ENCODE peak calls at places on chromosomes 7 and 10, in eight cellular contexts. U is heart left ventricle, K is PC-9, F is fibroblast of the aortic adventitia, A is fibroblast of lung, W is IMR-90, B is cardiac muscle cell, O is AG04450. Q is an unnamed sample.

GRCh38 chr7:112204776-112205347 is 1.3 kb downstream of the DOCK4 start:
- DNase-seq in U (peak), K (no peak), F (peak), A (peak), W (no peak), B (peak), O (no peak), Q (no peak)

GRCh38 chr7:2109936-2110585 is 122.7 kb downstream of the MAD1L1 start:
- DNase-seq in U (no peak), K (peak), F (peak), A (peak), W (peak), B (peak), O (peak), Q (no peak)

GRCh38 chr10:69503896-69504265 is 52.6 kb downstream of the TSPAN15 start:
- DNase-seq in U (no peak), K (no peak), F (no peak), A (no peak), W (no peak), B (no peak), O (no peak), Q (no peak)

GRCh38 chr10:76299501-76299900 is 868.1 kb downstream of the LRMDA start:
- DNase-seq in U (no peak), K (no peak), F (no peak), A (no peak), W (no peak), B (no peak), O (no peak), Q (no peak)

GRCh38 chr10:32962541-32962940 is 4.5 kb upstream of the ITGB1 start:
- DNase-seq in U (no peak), K (no peak), F (no peak), A (no peak), W (no peak), B (no peak), O (no peak), Q (no peak)

GRCh38 chr7:81267508-81267907 is 348.7 kb upstream of the SEMA3C start:
- DNase-seq in U (no peak), K (peak), F (peak), A (no peak), W (peak), B (peak), O (peak), Q (no peak)

GRCh38 chr7:47786557-47787248 is 161.6 kb downstream of the PKD1L1 start:
- DNase-seq in U (peak), K (peak), F (peak), A (peak), W (peak), B (peak), O (peak), Q (peak)

GRCh38 chr7:139562491-139562890 is 39.0 kb downstream of the CLEC2L start:
- DNase-seq in U (no peak), K (no peak), F (no peak), A (no peak), W (no peak), B (no peak), O (no peak), Q (no peak)

GRCh38 chr10:89391882-89392756 is at the start of gene IFIT1:
- DNase-seq in U (peak), K (peak), F (peak), A (peak), W (peak), B (peak), O (peak), Q (peak)

GRCh38 chr7:139828880-139829653 is at the start of gene TBXAS1:
- DNase-seq in U (no peak), K (no peak), F (no peak), A (no peak), W (peak), B (no peak), O (no peak), Q (peak)

GRCh38 chr10:5951167-5951711 is 26.1 kb downstream of the IL15RA start:
- DNase-seq in U (no peak), K (no peak), F (peak), A (peak), W (no peak), B (peak), O (no peak), Q (no peak)

GRCh38 chr10:114868801-114869200 is 47.2 kb downstream of the FHIP2A start:
- DNase-seq in U (no peak), K (peak), F (peak), A (peak), W (peak), B (peak), O (no peak), Q (no peak)

GRCh38 chr10:46022978-46023702 is 7.3 kb downstream of the NCOA4 start:
- DNase-seq in U (peak), K (peak), F (peak), A (peak), W (peak), B (peak), O (peak), Q (peak)

GRCh38 chr10:68153473-68154210 is 44.4 kb downstream of the MYPN start:
- DNase-seq in U (peak), K (peak), F (peak), A (peak), W (peak), B (peak), O (peak), Q (peak)

GRCh38 chr10:69057261-69057950 is 30.5 kb upstream of the SRGN start:
- DNase-seq in U (peak), K (no peak), F (no peak), A (no peak), W (no peak), B (no peak), O (no peak), Q (no peak)

GRCh38 chr7:78134256-78134655 is 335.7 kb downstream of the PHTF2 start:
- DNase-seq in U (no peak), K (no peak), F (peak), A (peak), W (peak), B (peak), O (peak), Q (no peak)

GRCh38 chr7:124101173-124101768 is 68.4 kb upstream of the TMEM229A start:
- DNase-seq in U (no peak), K (no peak), F (peak), A (peak), W (peak), B (peak), O (no peak), Q (no peak)

GRCh38 chr10:21517134-21517982 is 8.1 kb downstream of the SKIDA1 start:
- DNase-seq in U (peak), K (peak), F (peak), A (peak), W (peak), B (peak), O (no peak), Q (no peak)

GRCh38 chr7:30929686-30930085 is 18.0 kb downstream of the AQP1 start:
- DNase-seq in U (no peak), K (no peak), F (no peak), A (no peak), W (no peak), B (no peak), O (no peak), Q (no peak)

GRCh38 chr10:61023053-61023452 is 79.1 kb upstream of the RHOBTB1 start:
- DNase-seq in U (no peak), K (no peak), F (no peak), A (no peak), W (no peak), B (no peak), O (no peak), Q (no peak)

GRCh38 chr10:12088919-12089318 is 20.2 kb downstream of the DHTKD1 start:
- DNase-seq in U (no peak), K (no peak), F (no peak), A (no peak), W (no peak), B (no peak), O (no peak), Q (no peak)

GRCh38 chr7:1246871-1247526 is 14.3 kb downstream of the UNCX start:
- DNase-seq in U (no peak), K (no peak), F (no peak), A (no peak), W (no peak), B (no peak), O (no peak), Q (no peak)

GRCh38 chr7:22346383-22347107 is 10.4 kb downstream of the RAPGEF5 start:
- DNase-seq in U (no peak), K (peak), F (no peak), A (no peak), W (no peak), B (no peak), O (no peak), Q (no peak)

GRCh38 chr10:101829561-101830315 is 11.5 kb upstream of the OGA start:
- DNase-seq in U (no peak), K (no peak), F (no peak), A (no peak), W (no peak), B (peak), O (no peak), Q (no peak)

GRCh38 chr10:101827919-101828600 is 9.8 kb upstream of the OGA start:
- DNase-seq in U (no peak), K (no peak), F (no peak), A (no peak), W (no peak), B (no peak), O (no peak), Q (no peak)

GRCh38 chr10:101826852-101827434 is 8.7 kb upstream of the OGA start:
- DNase-seq in U (no peak), K (no peak), F (no peak), A (no peak), W (no peak), B (no peak), O (no peak), Q (no peak)

GRCh38 chr10:101830322-101831168 is 12.3 kb upstream of the OGA start:
- DNase-seq in U (peak), K (peak), F (peak), A (peak), W (peak), B (peak), O (peak), Q (peak)

GRCh38 chr10:101828734-101829551 is 10.7 kb upstream of the OGA start:
- DNase-seq in U (no peak), K (no peak), F (no peak), A (no peak), W (no peak), B (peak), O (no peak), Q (no peak)
- H3K4me3 ChIP-seq in U (peak), K (no peak), F (no peak), A (no peak), W (no peak), B (peak), O (no peak), Q (peak)

DNA sequence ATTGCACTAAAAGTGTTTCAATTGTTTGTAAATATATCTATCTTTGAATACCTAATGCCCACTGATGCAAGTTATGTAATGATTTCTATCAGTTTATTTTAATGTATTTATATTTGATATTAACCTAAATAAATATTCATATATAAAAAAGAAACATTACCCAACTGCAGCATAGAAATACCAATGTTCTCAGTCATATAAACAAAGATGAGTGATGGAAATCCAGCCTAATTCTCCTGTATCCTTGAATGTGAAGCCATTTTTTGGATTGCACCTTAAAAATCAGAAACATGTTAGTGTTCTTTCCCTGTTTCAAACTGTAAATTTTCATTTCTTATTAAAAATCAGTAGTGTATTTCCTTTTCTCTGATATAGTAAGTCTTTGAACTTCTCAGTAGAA is 305.8 kb upstream of the GNAI1 start:
- DNase-seq in U (no peak), K (no peak), F (no peak), A (peak), W (peak), B (no peak), O (no peak), Q (no peak)
- TF ChIP-seq CTCF in U (no peak), K (no peak), F (no peak), A (no peak), W (no peak), B (no peak), O (no peak), Q (no peak)

GRCh38 chr7:131945313-131945831 is 388.9 kb upstream of the PODXL start:
- DNase-seq in U (peak), K (no peak), F (peak), A (peak), W (peak), B (peak), O (no peak), Q (no peak)
- H3K4me3 ChIP-seq in U (peak), K (peak), F (peak), A (no peak), W (no peak), B (no peak), O (no peak), Q (peak)

DNA sequence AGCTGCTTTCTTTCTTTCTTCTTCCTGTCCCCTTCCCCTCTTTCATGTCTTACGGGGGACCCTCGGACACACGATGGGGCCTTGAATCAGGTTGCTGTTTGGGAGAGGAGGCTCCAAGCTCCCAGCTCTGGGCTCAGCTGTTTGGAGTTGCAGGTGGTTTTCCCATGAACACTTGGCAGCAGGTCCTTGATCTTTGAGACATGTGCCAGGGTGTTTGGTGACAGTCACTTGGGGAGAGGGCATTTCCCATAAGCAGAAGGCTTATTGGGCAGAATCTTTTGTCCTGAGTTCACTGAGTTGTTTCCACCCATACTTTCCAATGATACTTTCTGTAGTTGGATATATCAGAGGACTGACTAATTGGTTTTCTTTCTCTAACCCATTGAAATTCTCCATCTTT is 104.7 kb upstream of the SH2B2 start:
- DNase-seq in U (no peak), K (no peak), F (no peak), A (no peak), W (no peak), B (no peak), O (no peak), Q (no peak)
- TF ChIP-seq CTCF in U (no peak), K (no peak), F (no peak), A (no peak), W (no peak), B (no peak), O (no peak), Q (no peak)

GRCh38 chr7:37449621-37450020 is 957 bp upstream of the ELMO1 start:
- DNase-seq in U (no peak), K (no peak), F (no peak), A (no peak), W (no peak), B (no peak), O (no peak), Q (no peak)

GRCh38 chr7:37448057-37448636 is 517 bp downstream of the ELMO1 start:
- DNase-seq in U (peak), K (no peak), F (no peak), A (no peak), W (no peak), B (no peak), O (no peak), Q (no peak)

GRCh38 chr7:37448637-37449331 is at the start of gene ELMO1:
- DNase-seq in U (peak), K (no peak), F (peak), A (peak), W (peak), B (peak), O (no peak), Q (no peak)

GRCh38 chr7:37452346-37452745 is 3.7 kb upstream of the ELMO1 start:
- DNase-seq in U (no peak), K (no peak), F (no peak), A (no peak), W (no peak), B (no peak), O (no peak), Q (no peak)

GRCh38 chr7:37450035-37450434 is 1.4 kb upstream of the ELMO1 start:
- DNase-seq in U (no peak), K (no peak), F (no peak), A (no peak), W (no peak), B (no peak), O (no peak), Q (no peak)
- H3K4me3 ChIP-seq in U (no peak), K (no peak), F (no peak), A (no peak), W (no peak), B (no peak), O (no peak), Q (no peak)

GRCh38 chr7:158881731-158882130 is 25.4 kb downstream of the DYNC2I1 start:
- DNase-seq in U (no peak), K (no peak), F (no peak), A (no peak), W (no peak), B (no peak), O (no peak), Q (no peak)

GRCh38 chr7:158887594-158887993 is 31.2 kb downstream of the DYNC2I1 start:
- DNase-seq in U (no peak), K (no peak), F (peak), A (no peak), W (no peak), B (no peak), O (no peak), Q (no peak)

GRCh38 chr7:158880973-158881372 is 24.6 kb downstream of the DYNC2I1 start:
- DNase-seq in U (no peak), K (no peak), F (no peak), A (no peak), W (no peak), B (no peak), O (no peak), Q (no peak)

GRCh38 chr7:158885624-158886023 is 29.3 kb downstream of the DYNC2I1 start:
- DNase-seq in U (no peak), K (no peak), F (peak), A (peak), W (peak), B (peak), O (no peak), Q (no peak)
- TF ChIP-seq CTCF in U (peak), K (peak), F (peak), A (peak), W (peak), B (no peak), O (peak), Q (peak)

DNA sequence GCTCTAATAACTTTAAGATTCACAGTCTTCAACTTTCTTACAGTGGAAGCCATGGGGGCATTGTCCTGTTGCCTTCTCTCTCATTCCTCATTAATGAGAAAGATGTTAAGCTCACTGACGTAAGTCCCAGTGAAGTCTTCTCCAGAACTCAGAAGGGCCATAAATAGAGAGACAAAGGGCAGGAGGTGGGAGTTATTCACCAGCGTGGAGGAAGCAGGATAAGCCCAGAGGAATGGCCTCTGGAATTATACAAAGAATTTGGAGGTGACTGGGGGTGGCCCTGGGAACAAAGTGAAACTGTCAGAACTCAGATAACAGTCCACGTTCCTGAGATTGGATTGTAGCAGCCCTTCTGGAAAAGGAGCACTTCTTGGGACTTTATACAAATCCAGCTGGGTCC is 52.4 kb downstream of the SORBS1 start:
- DNase-seq in U (peak), K (no peak), F (peak), A (no peak), W (peak), B (peak), O (no peak), Q (no peak)
- H3K4me3 ChIP-seq in U (peak), K (no peak), F (no peak), A (no peak), W (no peak), B (no peak), O (no peak), Q (no peak)

DNA sequence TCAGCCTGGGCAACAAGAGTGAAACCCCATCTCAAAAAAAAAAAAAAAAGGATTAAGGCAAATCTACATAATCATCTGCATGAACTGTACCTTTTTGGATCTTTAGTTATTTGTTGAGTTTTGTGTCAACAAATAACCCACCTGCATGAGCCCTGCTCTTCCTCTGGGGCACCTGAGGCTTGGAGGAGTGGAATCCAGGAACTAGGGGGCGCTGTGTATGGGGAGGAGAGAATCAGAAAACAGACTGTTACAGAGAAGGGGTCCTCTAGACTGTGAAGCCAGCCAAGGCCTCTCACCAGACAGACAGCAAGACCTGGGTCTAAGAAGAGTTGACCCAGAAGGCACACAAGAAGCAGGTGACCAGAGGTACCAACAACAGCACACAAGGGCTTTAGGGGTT is 682.8 kb upstream of the NRP1 start:
- DNase-seq in U (no peak), K (no peak), F (no peak), A (no peak), W (no peak), B (no peak), O (no peak), Q (no peak)
- TF ChIP-seq CTCF in U (no peak), K (no peak), F (no peak), A (no peak), W (no peak), B (no peak), O (no peak), Q (peak)

DNA sequence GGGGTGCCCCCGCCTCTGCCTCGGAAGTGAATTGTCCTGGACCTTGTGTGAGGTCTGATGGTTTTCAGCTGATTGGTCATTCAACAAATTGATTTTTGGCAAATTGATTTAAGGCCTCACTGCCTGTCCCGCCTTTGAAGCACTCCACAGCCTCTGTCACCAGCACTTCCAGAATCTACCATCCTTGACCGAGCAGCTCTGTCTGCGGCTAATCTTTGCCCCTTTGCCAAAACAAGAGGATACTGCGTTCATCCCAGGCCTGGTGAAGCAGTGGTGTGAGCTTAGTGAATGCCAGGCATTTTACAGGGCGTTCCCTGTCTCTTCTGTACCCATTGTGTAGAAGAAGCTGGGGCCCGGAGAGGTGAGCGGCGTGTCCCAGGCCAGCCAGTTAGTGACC is 61.2 kb downstream of the C10orf105 start:
- DNase-seq in U (no peak), K (no peak), F (no peak), A (no peak), W (no peak), B (no peak), O (no peak), Q (no peak)
- H3K4me3 ChIP-seq in U (no peak), K (no peak), F (no peak), A (no peak), W (no peak), B (no peak), O (no peak), Q (no peak)